ENCODE peak calls at places on chromosomes 16 and 17, in five cellular contexts. S is PC-3, K is SK-N-SH, A is fibroblast of lung, Z is H9. B is an unnamed sample.

GRCh38 chr17:43316522-43317142 is 82.2 kb upstream of the ARL4D start:
- DNase-seq in S (no peak), K (no peak), A (no peak), Z (peak; percentile 70), B (no peak)

GRCh38 chr16:89274561-89275283 is 57.2 kb downstream of the ZNF778 start:
- DNase-seq in S (no peak), K (no peak), A (no peak), Z (no peak), B (no peak)

GRCh38 chr16:86079185-86079885 is 180.4 kb downstream of the IRF8 start:
- DNase-seq in S (no peak), K (no peak), A (no peak), Z (peak; percentile 9), B (peak; percentile 36)

GRCh38 chr17:73669771-73670170 is 25.5 kb upstream of the SDK2 start:
- DNase-seq in S (no peak), K (no peak), A (no peak), Z (no peak), B (no peak)

GRCh38 chr17:81961087-81961514 is at the start of gene NOTUM:
- DNase-seq in S (peak; percentile 35), K (peak; percentile 90), A (peak; percentile 29), Z (no peak), B (no peak)

GRCh38 chr17:31907342-31907975 is 6.0 kb upstream of the UTP6 start:
- DNase-seq in S (peak; percentile 28), K (no peak), A (peak; percentile 77), Z (no peak), B (no peak)

GRCh38 chr17:72579990-72580320 is 459.1 kb downstream of the SOX9 start:
- DNase-seq in S (no peak), K (no peak), A (no peak), Z (no peak), B (no peak)

GRCh38 chr17:66177048-66177447 is 14.9 kb downstream of the CEP112 start:
- DNase-seq in S (peak; percentile 90), K (no peak), A (no peak), Z (no peak), B (no peak)

GRCh38 chr16:11562411-11562810 is 24.3 kb downstream of the LITAF start:
- DNase-seq in S (no peak), K (no peak), A (no peak), Z (no peak), B (no peak)

GRCh38 chr17:74768069-74768762 is 7.9 kb downstream of the NAT9 start:
- DNase-seq in S (peak; percentile 51), K (peak; percentile 52), A (peak; percentile 71), Z (no peak), B (peak; percentile 79)

GRCh38 chr16:85296859-85297698 is 184.8 kb upstream of the CIBAR2 start:
- DNase-seq in S (peak; percentile 49), K (peak; percentile 72), A (no peak), Z (peak; percentile 67), B (no peak)

DNA sequence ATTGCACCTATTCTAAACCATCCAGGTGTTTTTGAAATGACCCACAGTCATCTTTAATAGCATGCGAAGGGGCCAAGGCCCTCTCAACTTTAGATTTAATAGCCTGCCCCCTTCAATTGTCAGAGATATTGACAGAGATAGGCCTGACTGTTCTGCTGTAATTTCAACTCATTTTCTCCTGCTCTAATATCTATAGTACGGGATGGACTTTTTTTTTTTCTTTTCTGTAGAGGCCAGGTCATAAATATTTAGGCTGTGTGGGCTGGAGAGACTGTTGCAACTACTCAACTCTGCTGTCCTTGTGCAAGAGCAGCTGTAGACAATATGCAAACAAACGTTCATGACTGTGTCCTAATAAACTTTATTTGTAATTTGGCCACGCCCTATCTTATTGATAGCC is 24.7 kb upstream of the KRT20 start:
- DNase-seq in S (peak; percentile 71), K (no peak), A (peak; percentile 60), Z (no peak), B (no peak)
- H3K9ac ChIP-seq in S (peak overlapping the region; percentile 79), K (no peak overlapping the region), A (no peak overlapping the region), Z (no peak overlapping the region), B (no peak overlapping the region)

DNA sequence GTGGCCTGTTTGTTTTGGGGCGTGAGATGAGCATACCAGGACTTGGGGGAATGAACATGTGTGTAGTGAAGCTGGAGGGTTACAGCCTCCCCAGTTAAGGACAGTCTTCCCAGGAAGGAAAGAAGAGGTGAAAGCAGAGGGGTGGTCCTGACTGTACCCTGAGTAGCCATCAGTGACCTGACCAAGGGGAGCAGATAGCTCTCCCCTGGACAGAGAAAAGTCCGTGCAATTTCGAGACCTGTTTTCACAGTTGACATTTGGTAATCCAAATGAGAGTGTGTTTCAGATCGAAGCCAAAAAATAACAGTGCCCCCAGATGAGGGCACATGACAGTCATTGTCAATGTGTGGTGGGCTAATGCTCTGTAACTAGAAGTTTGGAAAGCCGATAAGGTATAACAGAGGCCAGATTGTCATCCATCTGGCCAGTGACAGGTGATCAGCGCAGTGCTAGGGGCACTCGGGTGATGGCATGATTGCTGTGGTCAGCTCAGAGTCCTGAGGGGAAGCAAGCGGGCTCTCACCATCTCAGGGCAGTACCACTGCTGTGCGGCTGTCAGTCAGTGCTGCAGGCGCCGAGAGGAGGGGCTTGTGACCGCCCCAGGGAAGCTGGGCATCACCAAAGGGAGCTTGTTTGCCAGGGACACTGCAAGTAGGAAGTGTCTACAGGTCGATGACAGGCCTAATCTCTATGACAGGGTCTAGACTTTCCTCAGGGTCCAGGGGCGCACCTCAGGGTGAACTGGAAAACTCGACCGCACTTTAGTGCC is 1.1 kb upstream of the NME2 start:
- DNase-seq in S (no peak), K (peak; percentile 44), A (peak; percentile 13), Z (peak; percentile 74), B (no peak)
- H3K9ac ChIP-seq in S (no peak overlapping the region), K (peak overlapping the region; percentile 89), A (no peak overlapping the region), Z (no peak overlapping the region), B (peak overlapping the region; percentile 99)

DNA sequence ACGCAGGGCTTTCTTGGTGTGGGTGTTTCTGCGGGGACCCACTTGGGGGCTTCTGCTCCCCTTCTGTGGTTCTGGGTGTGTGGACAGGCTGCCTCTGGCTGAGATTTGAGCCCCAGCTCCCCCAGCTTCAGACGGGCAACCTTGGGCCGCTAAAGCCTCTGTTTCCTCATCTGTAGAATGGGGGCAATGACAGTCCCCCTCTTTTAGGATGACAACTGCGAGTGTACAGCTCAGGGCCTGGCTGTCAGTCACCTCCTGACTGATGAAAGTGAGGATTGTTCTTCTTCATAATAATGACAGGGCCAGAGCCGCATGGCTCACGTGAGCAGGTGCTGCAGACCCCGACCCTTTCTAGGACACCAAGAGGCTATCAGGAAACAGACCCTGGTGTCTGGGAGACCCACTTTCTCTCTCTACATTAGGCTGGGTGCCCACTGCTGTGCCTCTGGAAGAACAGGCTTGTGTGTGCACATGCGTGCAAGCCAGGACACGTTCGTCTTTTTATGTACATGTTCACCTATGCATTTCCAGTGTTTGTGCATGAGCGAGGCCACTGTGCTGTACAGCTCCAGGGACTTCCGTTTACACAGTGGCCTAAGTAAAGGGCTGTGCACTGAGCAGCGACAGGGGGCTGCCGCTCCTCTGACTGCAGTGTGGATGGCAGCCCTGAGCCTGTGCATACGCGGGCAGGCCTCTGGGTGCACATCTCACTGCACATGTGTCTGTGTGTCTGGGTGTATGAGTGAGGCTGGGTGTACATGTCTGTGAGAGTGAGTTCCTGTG is 4.6 kb downstream of the SPNS3 start:
- DNase-seq in S (no peak), K (no peak), A (no peak), Z (no peak), B (no peak)
- H3K9ac ChIP-seq in S (no peak overlapping the region), K (no peak overlapping the region), A (no peak overlapping the region), Z (no peak overlapping the region), B (no peak overlapping the region)

DNA sequence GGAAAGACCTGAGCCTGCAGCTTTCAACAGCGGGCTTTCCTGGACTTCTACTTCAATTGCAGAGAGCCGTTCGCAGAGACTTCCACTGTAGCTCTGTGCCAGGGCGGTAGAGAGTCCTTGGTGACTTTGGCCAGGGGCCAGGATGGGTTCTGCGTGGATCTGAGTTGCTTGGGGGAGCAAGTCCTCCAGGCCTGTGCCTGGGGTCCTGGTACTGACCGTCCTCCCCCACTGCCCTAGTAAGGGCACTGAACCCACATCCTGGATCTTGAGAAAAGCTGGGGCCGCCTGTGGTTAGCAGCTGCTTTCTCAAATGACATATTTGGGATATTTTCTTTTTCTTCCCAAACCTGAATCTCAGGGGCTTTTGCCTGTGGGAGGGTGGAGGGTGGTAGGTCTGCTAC is 37.9 kb downstream of the PGS1 start:
- DNase-seq in S (no peak), K (no peak), A (peak; percentile 63), Z (no peak), B (peak; percentile 75)
- H3K9ac ChIP-seq in S (no peak overlapping the region), K (no peak overlapping the region), A (no peak overlapping the region), Z (no peak overlapping the region), B (peak overlapping the region; percentile 70)

DNA sequence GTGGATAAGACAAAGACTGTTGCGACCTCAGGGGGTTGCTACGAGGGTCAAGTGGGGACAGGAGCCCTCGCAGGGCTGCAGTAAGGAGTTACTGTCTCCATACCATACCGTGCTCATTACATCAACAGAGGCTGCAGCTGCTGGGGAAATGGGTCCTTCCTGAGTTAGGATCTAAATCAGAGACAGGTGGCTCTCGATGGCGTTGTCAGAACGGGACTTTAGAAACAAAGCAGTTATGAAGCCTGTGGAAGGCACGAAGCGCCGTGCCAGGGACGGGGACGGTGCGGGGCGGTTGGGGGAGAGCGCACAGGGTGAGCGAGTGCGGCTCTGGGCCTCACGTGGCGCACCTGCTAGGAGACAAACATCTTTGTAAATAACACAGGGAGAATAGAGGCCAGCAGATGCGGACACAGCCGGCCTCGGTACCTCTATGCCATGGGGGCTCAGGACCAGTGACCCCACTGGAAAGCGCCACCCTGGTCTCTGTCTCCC is 34.4 kb downstream of the ZCCHC14 start:
- DNase-seq in S (no peak), K (peak; percentile 78), A (peak; percentile 13), Z (no peak), B (no peak)
- H3K9ac ChIP-seq in S (no peak overlapping the region), K (peak overlapping the region; percentile 62), A (peak overlapping the region; percentile 51), Z (no peak overlapping the region), B (no peak overlapping the region)

GRCh38 chr17:55416000-55416399 is 5.6 kb downstream of the MMD start:
- DNase-seq in S (no peak), K (no peak), A (no peak), Z (no peak), B (no peak)

GRCh38 chr17:55413825-55414489 is 7.7 kb downstream of the MMD start:
- DNase-seq in S (no peak), K (no peak), A (no peak), Z (no peak), B (no peak)

GRCh38 chr17:55417411-55418268 is 4.0 kb downstream of the MMD start:
- DNase-seq in S (no peak), K (no peak), A (no peak), Z (no peak), B (no peak)

GRCh38 chr17:55416470-55417052 is 5.1 kb downstream of the MMD start:
- DNase-seq in S (no peak), K (no peak), A (peak; percentile 17), Z (no peak), B (no peak)

GRCh38 chr17:55414983-55415382 is 6.7 kb downstream of the MMD start:
- DNase-seq in S (no peak), K (no peak), A (no peak), Z (no peak), B (no peak)
- H3K9ac ChIP-seq in S (no peak overlapping the region), K (no peak overlapping the region), A (no peak overlapping the region), Z (no peak overlapping the region), B (no peak overlapping the region)

GRCh38 chr17:57309479-57309878 is 53.2 kb downstream of the MSI2 start:
- DNase-seq in S (no peak), K (no peak), A (no peak), Z (no peak), B (no peak)
- H3K9ac ChIP-seq in S (no peak overlapping the region), K (no peak overlapping the region), A (no peak overlapping the region), Z (no peak overlapping the region), B (no peak overlapping the region)